ENCODE peak calls at places on chromosomes 4 and X, in nine cellular contexts. One of them, this sample, is unnamed.
A peak's percentile ranks its signal among the peaks of the same experiment; 100 is the strongest.

GRCh38 chr4:23818097-23818648 is 71.7 kb downstream of the PPARGC1A start:
- DNase-seq in mesendoderm: no peak
- DNase-seq in tibial nerve: no peak
- DNase-seq in ACHN: no peak
- DNase-seq in MV-4-11: no peak
- DNase-seq in lung: no peak
- DNase-seq in H7: no peak
- DNase-seq in activated CD4-positive, alpha-beta T cell treated with anti-CD3 and anti-CD28 coated beads for 48 hours: no peak
- DNase-seq in suprapubic skin: no peak
- DNase-seq in this sample: no peak

GRCh38 chr4:107212565-107212964 is 176.5 kb upstream of the DKK2 start:
- DNase-seq in mesendoderm: no peak
- DNase-seq in tibial nerve: no peak
- DNase-seq in ACHN: no peak
- DNase-seq in MV-4-11: no peak
- DNase-seq in lung: no peak
- DNase-seq in H7: no peak
- DNase-seq in activated CD4-positive, alpha-beta T cell treated with anti-CD3 and anti-CD28 coated beads for 48 hours: no peak
- DNase-seq in suprapubic skin: no peak
- DNase-seq in this sample: no peak

GRCh38 chr4:114334808-114335739 is 263.5 kb upstream of the UGT8 start:
- DNase-seq in mesendoderm: no peak
- DNase-seq in tibial nerve: no peak
- DNase-seq in ACHN: no peak
- DNase-seq in MV-4-11: peak; percentile 24
- DNase-seq in lung: no peak
- DNase-seq in H7: no peak
- DNase-seq in activated CD4-positive, alpha-beta T cell treated with anti-CD3 and anti-CD28 coated beads for 48 hours: no peak
- DNase-seq in suprapubic skin: no peak
- DNase-seq in this sample: no peak

GRCh38 chr4:108830509-108831244 is 67.8 kb upstream of the ETNPPL start:
- DNase-seq in mesendoderm: peak; percentile 1
- DNase-seq in tibial nerve: no peak
- DNase-seq in ACHN: no peak
- DNase-seq in MV-4-11: peak; percentile 60
- DNase-seq in lung: peak; percentile 80
- DNase-seq in H7: no peak
- DNase-seq in activated CD4-positive, alpha-beta T cell treated with anti-CD3 and anti-CD28 coated beads for 48 hours: peak; percentile 39
- DNase-seq in suprapubic skin: no peak
- DNase-seq in this sample: no peak

GRCh38 chrX:41445171-41445570 is 2.0 kb upstream of the NYX start:
- DNase-seq in mesendoderm: no peak
- DNase-seq in tibial nerve: no peak
- DNase-seq in ACHN: no peak
- DNase-seq in MV-4-11: no peak
- DNase-seq in lung: no peak
- DNase-seq in H7: peak; percentile 15
- DNase-seq in activated CD4-positive, alpha-beta T cell treated with anti-CD3 and anti-CD28 coated beads for 48 hours: no peak
- DNase-seq in suprapubic skin: no peak
- DNase-seq in this sample: no peak

GRCh38 chr4:106898621-106899230 is 137.4 kb downstream of the DKK2 start:
- DNase-seq in mesendoderm: peak; percentile 58
- DNase-seq in tibial nerve: no peak
- DNase-seq in ACHN: peak; percentile 43
- DNase-seq in MV-4-11: peak; percentile 45
- DNase-seq in lung: peak; percentile 49
- DNase-seq in H7: peak; percentile 33
- DNase-seq in activated CD4-positive, alpha-beta T cell treated with anti-CD3 and anti-CD28 coated beads for 48 hours: peak; percentile 37
- DNase-seq in suprapubic skin: no peak
- DNase-seq in this sample: peak; percentile 51

GRCh38 chr4:37389967-37390580 is 145.5 kb downstream of the NWD2 start:
- DNase-seq in mesendoderm: peak; percentile 71
- DNase-seq in tibial nerve: no peak
- DNase-seq in ACHN: peak; percentile 60
- DNase-seq in MV-4-11: peak; percentile 78
- DNase-seq in lung: no peak
- DNase-seq in H7: peak; percentile 24
- DNase-seq in activated CD4-positive, alpha-beta T cell treated with anti-CD3 and anti-CD28 coated beads for 48 hours: peak; percentile 32
- DNase-seq in suprapubic skin: no peak
- DNase-seq in this sample: peak; percentile 16

GRCh38 chr4:70927502-70928139 is 25.5 kb downstream of the MOB1B start:
- DNase-seq in mesendoderm: no peak
- DNase-seq in tibial nerve: no peak
- DNase-seq in ACHN: no peak
- DNase-seq in MV-4-11: no peak
- DNase-seq in lung: no peak
- DNase-seq in H7: no peak
- DNase-seq in activated CD4-positive, alpha-beta T cell treated with anti-CD3 and anti-CD28 coated beads for 48 hours: peak; percentile 41
- DNase-seq in suprapubic skin: no peak
- DNase-seq in this sample: no peak

GRCh38 chr4:40998680-40999358 is 215.5 kb downstream of the APBB2 start:
- DNase-seq in mesendoderm: peak; percentile 32
- DNase-seq in tibial nerve: no peak
- DNase-seq in ACHN: no peak
- DNase-seq in MV-4-11: peak; percentile 51
- DNase-seq in lung: no peak
- DNase-seq in H7: no peak
- DNase-seq in activated CD4-positive, alpha-beta T cell treated with anti-CD3 and anti-CD28 coated beads for 48 hours: no peak
- DNase-seq in suprapubic skin: peak; percentile 68
- DNase-seq in this sample: no peak

GRCh38 chr4:116585240-116585639 is 500.1 kb downstream of the TRAM1L1 start:
- DNase-seq in mesendoderm: no peak
- DNase-seq in tibial nerve: no peak
- DNase-seq in ACHN: no peak
- DNase-seq in MV-4-11: no peak
- DNase-seq in lung: no peak
- DNase-seq in H7: no peak
- DNase-seq in activated CD4-positive, alpha-beta T cell treated with anti-CD3 and anti-CD28 coated beads for 48 hours: no peak
- DNase-seq in suprapubic skin: no peak
- DNase-seq in this sample: no peak

GRCh38 chr4:40587351-40587750 is 42.3 kb downstream of the RBM47 start:
- DNase-seq in mesendoderm: no peak
- DNase-seq in tibial nerve: no peak
- DNase-seq in ACHN: no peak
- DNase-seq in MV-4-11: no peak
- DNase-seq in lung: no peak
- DNase-seq in H7: no peak
- DNase-seq in activated CD4-positive, alpha-beta T cell treated with anti-CD3 and anti-CD28 coated beads for 48 hours: no peak
- DNase-seq in suprapubic skin: no peak
- DNase-seq in this sample: no peak

GRCh38 chr4:11632488-11632887 is 203.8 kb upstream of the HS3ST1 start:
- DNase-seq in mesendoderm: no peak
- DNase-seq in tibial nerve: no peak
- DNase-seq in ACHN: no peak
- DNase-seq in MV-4-11: no peak
- DNase-seq in lung: no peak
- DNase-seq in H7: no peak
- DNase-seq in activated CD4-positive, alpha-beta T cell treated with anti-CD3 and anti-CD28 coated beads for 48 hours: no peak
- DNase-seq in suprapubic skin: no peak
- DNase-seq in this sample: no peak

GRCh38 chr4:36422582-36422981 is 141.2 kb downstream of the DTHD1 start:
- DNase-seq in mesendoderm: no peak
- DNase-seq in tibial nerve: no peak
- DNase-seq in ACHN: no peak
- DNase-seq in MV-4-11: no peak
- DNase-seq in lung: no peak
- DNase-seq in H7: no peak
- DNase-seq in activated CD4-positive, alpha-beta T cell treated with anti-CD3 and anti-CD28 coated beads for 48 hours: no peak
- DNase-seq in suprapubic skin: no peak
- DNase-seq in this sample: no peak

GRCh38 chr4:157265281-157265680 is 44.8 kb downstream of the GRIA2 start:
- DNase-seq in mesendoderm: peak; percentile 36
- DNase-seq in tibial nerve: no peak
- DNase-seq in ACHN: no peak
- DNase-seq in MV-4-11: no peak
- DNase-seq in lung: no peak
- DNase-seq in H7: no peak
- DNase-seq in activated CD4-positive, alpha-beta T cell treated with anti-CD3 and anti-CD28 coated beads for 48 hours: no peak
- DNase-seq in suprapubic skin: no peak
- DNase-seq in this sample: no peak

GRCh38 chr4:48546336-48546735 is 56.3 kb downstream of the ZAR1 start:
- DNase-seq in mesendoderm: peak; percentile 39
- DNase-seq in tibial nerve: no peak
- DNase-seq in ACHN: peak; percentile 34
- DNase-seq in MV-4-11: peak; percentile 25
- DNase-seq in lung: no peak
- DNase-seq in H7: peak; percentile 8
- DNase-seq in activated CD4-positive, alpha-beta T cell treated with anti-CD3 and anti-CD28 coated beads for 48 hours: peak; percentile 35
- DNase-seq in suprapubic skin: no peak
- DNase-seq in this sample: no peak

GRCh38 chrX:8913665-8914409 is 112.7 kb upstream of the FAM9A start:
- DNase-seq in mesendoderm: no peak
- DNase-seq in tibial nerve: no peak
- DNase-seq in ACHN: no peak
- DNase-seq in MV-4-11: no peak
- DNase-seq in lung: no peak
- DNase-seq in H7: no peak
- DNase-seq in activated CD4-positive, alpha-beta T cell treated with anti-CD3 and anti-CD28 coated beads for 48 hours: no peak
- DNase-seq in suprapubic skin: no peak
- DNase-seq in this sample: no peak

GRCh38 chr4:65089666-65090065 is 580.6 kb downstream of the EPHA5 start:
- DNase-seq in mesendoderm: peak; percentile 51
- DNase-seq in tibial nerve: no peak
- DNase-seq in ACHN: no peak
- DNase-seq in MV-4-11: no peak
- DNase-seq in lung: no peak
- DNase-seq in H7: no peak
- DNase-seq in activated CD4-positive, alpha-beta T cell treated with anti-CD3 and anti-CD28 coated beads for 48 hours: no peak
- DNase-seq in suprapubic skin: no peak
- DNase-seq in this sample: no peak

GRCh38 chrX:129593137-129593536 is 53.1 kb downstream of the OCRL start:
- DNase-seq in mesendoderm: peak; percentile 69
- DNase-seq in tibial nerve: no peak
- DNase-seq in ACHN: no peak
- DNase-seq in MV-4-11: no peak
- DNase-seq in lung: no peak
- DNase-seq in H7: no peak
- DNase-seq in activated CD4-positive, alpha-beta T cell treated with anti-CD3 and anti-CD28 coated beads for 48 hours: no peak
- DNase-seq in suprapubic skin: no peak
- DNase-seq in this sample: no peak

GRCh38 chr4:71602271-71602890 is 181.5 kb downstream of the GC start:
- DNase-seq in mesendoderm: no peak
- DNase-seq in tibial nerve: no peak
- DNase-seq in ACHN: no peak
- DNase-seq in MV-4-11: no peak
- DNase-seq in lung: no peak
- DNase-seq in H7: no peak
- DNase-seq in activated CD4-positive, alpha-beta T cell treated with anti-CD3 and anti-CD28 coated beads for 48 hours: no peak
- DNase-seq in suprapubic skin: no peak
- DNase-seq in this sample: no peak

GRCh38 chr4:1204286-1204827 is 32.0 kb upstream of the SPON2 start:
- DNase-seq in mesendoderm: no peak
- DNase-seq in tibial nerve: peak; percentile 5
- DNase-seq in ACHN: no peak
- DNase-seq in MV-4-11: no peak
- DNase-seq in lung: no peak
- DNase-seq in H7: peak; percentile 42
- DNase-seq in activated CD4-positive, alpha-beta T cell treated with anti-CD3 and anti-CD28 coated beads for 48 hours: peak; percentile 1
- DNase-seq in suprapubic skin: no peak
- DNase-seq in this sample: no peak

GRCh38 chr4:56217383-56217890 is 169.9 kb downstream of the AASDH start:
- DNase-seq in mesendoderm: no peak
- DNase-seq in tibial nerve: no peak
- DNase-seq in ACHN: no peak
- DNase-seq in MV-4-11: no peak
- DNase-seq in lung: no peak
- DNase-seq in H7: no peak
- DNase-seq in activated CD4-positive, alpha-beta T cell treated with anti-CD3 and anti-CD28 coated beads for 48 hours: no peak
- DNase-seq in suprapubic skin: no peak
- DNase-seq in this sample: no peak

GRCh38 chrX:136711147-136711546 is 63.2 kb downstream of the CD40LG start:
- DNase-seq in mesendoderm: peak; percentile 48
- DNase-seq in tibial nerve: peak; percentile 28
- DNase-seq in ACHN: peak; percentile 42
- DNase-seq in MV-4-11: no peak
- DNase-seq in lung: no peak
- DNase-seq in H7: peak; percentile 25
- DNase-seq in activated CD4-positive, alpha-beta T cell treated with anti-CD3 and anti-CD28 coated beads for 48 hours: peak; percentile 32
- DNase-seq in suprapubic skin: no peak
- DNase-seq in this sample: no peak

GRCh38 chr4:159487284-159487747 is 384.4 kb downstream of the RAPGEF2 start:
- DNase-seq in mesendoderm: peak; percentile 90
- DNase-seq in tibial nerve: no peak
- DNase-seq in ACHN: peak; percentile 54
- DNase-seq in MV-4-11: peak; percentile 47
- DNase-seq in lung: no peak
- DNase-seq in H7: peak; percentile 49
- DNase-seq in activated CD4-positive, alpha-beta T cell treated with anti-CD3 and anti-CD28 coated beads for 48 hours: peak; percentile 39
- DNase-seq in suprapubic skin: no peak
- DNase-seq in this sample: peak; percentile 50

GRCh38 chrX:40933132-40934078 is 151.8 kb upstream of the USP9X start:
- DNase-seq in mesendoderm: peak; percentile 12
- DNase-seq in tibial nerve: no peak
- DNase-seq in ACHN: no peak
- DNase-seq in MV-4-11: peak; percentile 81
- DNase-seq in lung: no peak
- DNase-seq in H7: peak; percentile 25
- DNase-seq in activated CD4-positive, alpha-beta T cell treated with anti-CD3 and anti-CD28 coated beads for 48 hours: peak; percentile 31
- DNase-seq in suprapubic skin: no peak
- DNase-seq in this sample: no peak

GRCh38 chrX:46574941-46575381 is 1.4 kb downstream of the CHST7 start:
- DNase-seq in mesendoderm: no peak
- DNase-seq in tibial nerve: no peak
- DNase-seq in ACHN: no peak
- DNase-seq in MV-4-11: no peak
- DNase-seq in lung: no peak
- DNase-seq in H7: peak; percentile 62
- DNase-seq in activated CD4-positive, alpha-beta T cell treated with anti-CD3 and anti-CD28 coated beads for 48 hours: peak; percentile 56
- DNase-seq in suprapubic skin: no peak
- DNase-seq in this sample: no peak